ENCODE peak calls at places on chromosomes 12 and 14, in eight cellular contexts. G is body of pancreas; Q is HuH-7; T is HL-60; I is activated naive CD4-positive, alpha-beta T cell treated with Interleukin-2 at 50 U/mL for 16 hours; L is activated gamma-delta T cell treated with Interleukin-2 at 50 U/mL for 16 hours; B is right lobe of liver; A is stimulated activated naive CD8-positive, alpha-beta T cell treated with anti-CD3 and anti-CD28 coated beads, Interleukin-15, amount 100 ng/mL, for 72 hours. W is an unnamed sample.

GRCh38 chr12:119714614-119715267 is 46.8 kb downstream of the PRKAB1 start:
- DNase-seq in T (no peak), Q (no peak), A (no peak), L (no peak), G (no peak), B (no peak), I (no peak), W (no peak)

GRCh38 chr14:104872469-104873341 is 7.6 kb downstream of the CEP170B start:
- DNase-seq in I (no peak), G (no peak), L (no peak), B (peak), A (no peak), Q (no peak), T (peak), W (peak)

GRCh38 chr14:95034806-95035205 is 122.5 kb downstream of the DICER1 start:
- DNase-seq in G (no peak), T (no peak), A (no peak), I (no peak), L (no peak), Q (no peak), B (no peak), W (no peak)

GRCh38 chr12:38838211-38838850 is 67.1 kb downstream of the CPNE8 start:
- DNase-seq in T (no peak), Q (no peak), B (no peak), I (no peak), G (no peak), A (no peak), L (no peak), W (no peak)

GRCh38 chr12:93819048-93819491 is 141.9 kb downstream of the CRADD start:
- DNase-seq in A (no peak), Q (no peak), L (no peak), G (peak), T (no peak), B (no peak), I (no peak), W (peak)

GRCh38 chr12:118680361-118680963 is 300.9 kb upstream of the SRRM4 start:
- DNase-seq in A (no peak), T (no peak), I (no peak), B (no peak), Q (no peak), G (peak), L (no peak), W (peak)

GRCh38 chr12:3755898-3756297 is 3.0 kb upstream of the CRACR2A start:
- DNase-seq in Q (no peak), L (no peak), T (no peak), I (no peak), A (no peak), G (no peak), B (peak), W (no peak)

GRCh38 chr14:61003571-61003970 is 22.5 kb downstream of the SLC38A6 start:
- DNase-seq in T (no peak), L (no peak), Q (no peak), B (no peak), A (no peak), G (no peak), I (no peak), W (no peak)

GRCh38 chr14:68552597-68552996 is 240.3 kb downstream of the ZFP36L1 start:
- DNase-seq in Q (no peak), G (no peak), I (no peak), A (no peak), T (no peak), L (no peak), B (no peak), W (peak)

GRCh38 chr12:100868487-100868886 is 73.9 kb downstream of the ANO4 start:
- DNase-seq in B (no peak), T (no peak), A (no peak), Q (no peak), I (no peak), L (no peak), G (no peak), W (no peak)